ENCODE peak calls at places on chromosomes 3 and 15, in four cellular contexts. One of them, this sample, is unnamed.
A peak's percentile ranks its signal among the peaks of the same experiment; 100 is the strongest.

GRCh38 chr3:187979543-187979942 is 174.4 kb upstream of the LPP start:
- DNase-seq in upper lobe of left lung: no peak
- DNase-seq in stomach: no peak
- DNase-seq in A549: no peak
- DNase-seq in this sample: no peak

GRCh38 chr3:197878427-197878826 is 71.6 kb upstream of the RPL35A start:
- DNase-seq in upper lobe of left lung: no peak
- DNase-seq in stomach: no peak
- DNase-seq in A549: no peak
- DNase-seq in this sample: no peak

GRCh38 chr15:67109141-67110034 is 44.0 kb downstream of the SMAD3 start:
- DNase-seq in upper lobe of left lung: peak; percentile 89
- DNase-seq in stomach: no peak
- DNase-seq in A549: peak; percentile 88
- DNase-seq in this sample: peak; percentile 83

GRCh38 chr3:106825962-106826605 is 551.2 kb upstream of the CCDC54 start:
- DNase-seq in upper lobe of left lung: no peak
- DNase-seq in stomach: no peak
- DNase-seq in A549: no peak
- DNase-seq in this sample: no peak

GRCh38 chr3:49602049-49602554 is 47.8 kb downstream of the BSN start:
- DNase-seq in upper lobe of left lung: no peak
- DNase-seq in stomach: no peak
- DNase-seq in A549: no peak
- DNase-seq in this sample: no peak

GRCh38 chr3:100216713-100217112 is 44.1 kb upstream of the TBC1D23 start:
- DNase-seq in upper lobe of left lung: no peak
- DNase-seq in stomach: no peak
- DNase-seq in A549: no peak
- DNase-seq in this sample: no peak

GRCh38 chr15:58966698-58967097 is 20.8 kb upstream of the RNF111 start:
- DNase-seq in upper lobe of left lung: no peak
- DNase-seq in stomach: no peak
- DNase-seq in A549: no peak
- DNase-seq in this sample: no peak

GRCh38 chr15:88790486-88790885 is 12.8 kb upstream of the ACAN start:
- DNase-seq in upper lobe of left lung: no peak
- DNase-seq in stomach: no peak
- DNase-seq in A549: no peak
- DNase-seq in this sample: no peak

GRCh38 chr15:101024709-101025108 is 105.6 kb downstream of the LRRK1 start:
- DNase-seq in upper lobe of left lung: no peak
- DNase-seq in stomach: peak; percentile 11
- DNase-seq in A549: no peak
- DNase-seq in this sample: peak; percentile 30

GRCh38 chr15:70259030-70259424 is 161.3 kb upstream of the TLE3 start:
- DNase-seq in upper lobe of left lung: peak; percentile 71
- DNase-seq in stomach: peak; percentile 79
- DNase-seq in A549: no peak
- DNase-seq in this sample: peak; percentile 69

GRCh38 chr15:80494311-80494710 is 90.1 kb downstream of the ARNT2 start:
- DNase-seq in upper lobe of left lung: no peak
- DNase-seq in stomach: no peak
- DNase-seq in A549: peak; percentile 71
- DNase-seq in this sample: no peak

GRCh38 chr3:48408823-48409281 is 21.0 kb downstream of the PLXNB1 start:
- DNase-seq in upper lobe of left lung: no peak
- DNase-seq in stomach: peak; percentile 21
- DNase-seq in A549: no peak
- DNase-seq in this sample: no peak

GRCh38 chr15:94125131-94125530 is 106.2 kb upstream of the MCTP2 start:
- DNase-seq in upper lobe of left lung: no peak
- DNase-seq in stomach: no peak
- DNase-seq in A549: no peak
- DNase-seq in this sample: no peak

GRCh38 chr15:95422255-95422654 is 908.2 kb upstream of the NR2F2 start:
- DNase-seq in upper lobe of left lung: no peak
- DNase-seq in stomach: no peak
- DNase-seq in A549: no peak
- DNase-seq in this sample: no peak

GRCh38 chr15:46703871-46704637 is 1013.3 kb upstream of the SEMA6D start:
- DNase-seq in upper lobe of left lung: no peak
- DNase-seq in stomach: no peak
- DNase-seq in A549: no peak
- DNase-seq in this sample: no peak

GRCh38 chr3:13236774-13237173 is 163.5 kb upstream of the IQSEC1 start:
- DNase-seq in upper lobe of left lung: no peak
- DNase-seq in stomach: no peak
- DNase-seq in A549: no peak
- DNase-seq in this sample: no peak

GRCh38 chr3:57961828-57962447 is 46.3 kb upstream of the FLNB start:
- DNase-seq in upper lobe of left lung: no peak
- DNase-seq in stomach: no peak
- DNase-seq in A549: no peak
- DNase-seq in this sample: no peak

GRCh38 chr3:127428344-127429001 is 140.6 kb upstream of the PRR20G start:
- DNase-seq in upper lobe of left lung: no peak
- DNase-seq in stomach: no peak
- DNase-seq in A549: no peak
- DNase-seq in this sample: no peak

GRCh38 chr15:38613085-38613484 is 48.5 kb upstream of the RASGRP1 start:
- DNase-seq in upper lobe of left lung: no peak
- DNase-seq in stomach: no peak
- DNase-seq in A549: no peak
- DNase-seq in this sample: no peak

GRCh38 chr3:45642731-45643152 is 46.5 kb upstream of the SACM1L start:
- DNase-seq in upper lobe of left lung: peak; percentile 91
- DNase-seq in stomach: no peak
- DNase-seq in A549: no peak
- DNase-seq in this sample: no peak

GRCh38 chr15:57947781-57948180 is 117.7 kb downstream of the ALDH1A2 start:
- DNase-seq in upper lobe of left lung: no peak
- DNase-seq in stomach: no peak
- DNase-seq in A549: no peak
- DNase-seq in this sample: peak; percentile 49

GRCh38 chr3:134367869-134368750 is 6.1 kb downstream of the AMOTL2 start:
- DNase-seq in upper lobe of left lung: no peak
- DNase-seq in stomach: no peak
- DNase-seq in A549: no peak
- DNase-seq in this sample: no peak

GRCh38 chr3:156553705-156554356 is 1.1 kb downstream of the SSR3 start:
- DNase-seq in upper lobe of left lung: no peak
- DNase-seq in stomach: no peak
- DNase-seq in A549: no peak
- DNase-seq in this sample: no peak

GRCh38 chr3:5304789-5305680 is 117.5 kb downstream of the EDEM1 start:
- DNase-seq in upper lobe of left lung: no peak
- DNase-seq in stomach: peak; percentile 52
- DNase-seq in A549: peak; percentile 41
- DNase-seq in this sample: no peak

GRCh38 chr3:23480981-23481380 is 277.9 kb downstream of the UBE2E2 start:
- DNase-seq in upper lobe of left lung: no peak
- DNase-seq in stomach: no peak
- DNase-seq in A549: no peak
- DNase-seq in this sample: no peak

GRCh38 chr3:66836363-66837152 is 161.5 kb upstream of the KBTBD8 start:
- DNase-seq in upper lobe of left lung: no peak
- DNase-seq in stomach: no peak
- DNase-seq in A549: no peak
- DNase-seq in this sample: no peak

GRCh38 chr15:79176151-79176550 is 85.6 kb upstream of the RASGRF1 start:
- DNase-seq in upper lobe of left lung: no peak
- DNase-seq in stomach: no peak
- DNase-seq in A549: no peak
- DNase-seq in this sample: no peak

GRCh38 chr3:9149566-9149965 is 99.9 kb downstream of the SRGAP3 start:
- DNase-seq in upper lobe of left lung: no peak
- DNase-seq in stomach: peak; percentile 78
- DNase-seq in A549: no peak
- DNase-seq in this sample: no peak

GRCh38 chr3:9147215-9147895 is 102.1 kb downstream of the SRGAP3 start:
- DNase-seq in upper lobe of left lung: no peak
- DNase-seq in stomach: no peak
- DNase-seq in A549: no peak
- DNase-seq in this sample: no peak

GRCh38 chr3:9143180-9143579 is 106.3 kb downstream of the SRGAP3 start:
- DNase-seq in upper lobe of left lung: no peak
- DNase-seq in stomach: no peak
- DNase-seq in A549: no peak
- DNase-seq in this sample: no peak

GRCh38 chr3:9147896-9148267 is 101.6 kb downstream of the SRGAP3 start:
- DNase-seq in upper lobe of left lung: no peak
- DNase-seq in stomach: no peak
- DNase-seq in A549: no peak
- DNase-seq in this sample: no peak

DNA sequence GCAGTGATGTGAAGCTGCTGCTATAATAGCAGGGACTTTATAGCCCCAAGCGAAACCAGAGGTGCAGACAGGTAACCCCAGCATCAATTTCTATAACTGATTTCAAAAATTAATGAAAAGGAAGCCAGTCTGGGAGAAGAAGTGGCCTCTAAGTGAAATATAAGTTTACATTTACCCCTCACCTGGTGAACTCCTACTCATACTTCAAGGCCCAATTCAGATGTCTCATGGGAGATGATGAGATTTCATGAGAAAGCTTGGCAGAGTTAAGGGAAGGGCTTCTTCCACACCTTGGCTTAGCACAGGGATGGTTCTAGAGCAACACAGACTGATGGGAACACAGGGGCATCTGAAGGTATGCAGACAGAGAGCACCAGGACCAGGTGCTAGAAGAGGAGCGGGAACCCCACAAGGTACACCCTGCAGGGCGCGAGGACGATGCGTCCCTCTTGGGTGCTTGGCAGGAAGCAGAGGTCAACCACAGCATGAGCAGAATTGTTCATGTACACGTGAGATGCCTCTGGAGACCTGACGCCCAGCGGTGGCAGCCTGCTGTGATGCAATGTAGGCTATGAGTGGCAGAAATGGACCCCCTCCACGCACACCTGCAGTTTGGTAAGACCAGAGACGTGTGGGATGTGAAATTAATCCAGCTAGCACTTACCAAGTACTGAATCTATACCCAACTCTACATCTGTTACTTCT is 102.9 kb downstream of the SRGAP3 start:
- DNase-seq in upper lobe of left lung: no peak
- DNase-seq in stomach: no peak
- DNase-seq in A549: no peak
- DNase-seq in this sample: no peak
- TF ChIP-seq EP300 in upper lobe of left lung: no peak
- TF ChIP-seq EP300 in stomach: no peak
- TF ChIP-seq EP300 in A549: no peak
- TF ChIP-seq EP300 in this sample: no peak

DNA sequence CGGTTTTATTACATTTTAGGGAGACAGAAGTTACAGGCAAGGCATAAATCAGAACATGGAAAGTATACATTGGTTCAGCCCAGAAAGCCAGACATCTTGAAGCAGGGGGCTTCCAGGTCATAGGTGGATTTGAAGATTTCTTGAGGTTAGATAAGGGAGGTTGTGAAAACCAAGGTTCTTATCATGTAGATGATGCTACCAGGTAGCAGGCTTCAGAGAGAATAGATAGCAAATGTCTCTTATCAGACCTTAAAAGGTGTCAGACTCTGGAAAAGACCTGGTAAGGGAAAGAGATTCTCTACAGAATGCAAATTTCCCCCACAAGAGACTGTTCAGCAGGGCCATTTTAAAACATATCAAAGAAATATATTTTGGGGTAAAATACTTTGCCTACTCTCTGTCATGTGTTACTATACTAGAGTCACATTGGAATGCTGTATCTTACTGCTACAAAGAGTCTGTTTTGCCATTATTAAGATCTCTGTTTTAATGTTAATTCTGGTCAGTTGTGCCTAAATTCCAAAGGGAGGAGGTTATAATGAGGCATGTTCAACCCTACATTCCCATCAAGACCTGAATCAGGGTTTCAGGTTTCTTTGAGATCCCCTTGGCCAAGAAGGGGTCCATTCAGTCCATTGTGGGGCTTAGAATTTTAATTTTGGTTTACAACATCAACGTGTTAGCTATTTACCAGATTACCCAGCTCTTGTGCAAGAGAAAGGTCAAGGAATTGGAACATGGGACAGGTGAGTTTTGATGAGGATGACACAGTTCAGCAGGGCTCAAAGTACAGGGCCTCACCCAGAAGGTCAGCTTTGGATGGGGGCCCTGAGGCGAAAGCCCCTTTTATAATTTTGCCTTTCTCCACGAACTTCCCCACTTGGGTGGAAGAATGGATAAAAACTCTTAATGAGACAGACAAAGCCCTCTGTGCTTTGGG is 36.0 kb upstream of the LYZL4 start:
- DNase-seq in upper lobe of left lung: no peak
- DNase-seq in stomach: no peak
- DNase-seq in A549: no peak
- DNase-seq in this sample: no peak
- H3K27ac ChIP-seq in upper lobe of left lung: no peak overlapping the region
- H3K27ac ChIP-seq in stomach: no peak overlapping the region
- H3K27ac ChIP-seq in A549: no peak overlapping the region
- H3K27ac ChIP-seq in this sample: no peak overlapping the region

GRCh38 chr3:14439501-14440167 is 37.2 kb downstream of the SLC6A6 start:
- DNase-seq in upper lobe of left lung: no peak
- DNase-seq in stomach: peak; percentile 84
- DNase-seq in A549: no peak
- DNase-seq in this sample: peak; percentile 74
- TF ChIP-seq EP300 in upper lobe of left lung: no peak
- TF ChIP-seq EP300 in stomach: no peak
- TF ChIP-seq EP300 in A549: no peak
- TF ChIP-seq EP300 in this sample: no peak

DNA sequence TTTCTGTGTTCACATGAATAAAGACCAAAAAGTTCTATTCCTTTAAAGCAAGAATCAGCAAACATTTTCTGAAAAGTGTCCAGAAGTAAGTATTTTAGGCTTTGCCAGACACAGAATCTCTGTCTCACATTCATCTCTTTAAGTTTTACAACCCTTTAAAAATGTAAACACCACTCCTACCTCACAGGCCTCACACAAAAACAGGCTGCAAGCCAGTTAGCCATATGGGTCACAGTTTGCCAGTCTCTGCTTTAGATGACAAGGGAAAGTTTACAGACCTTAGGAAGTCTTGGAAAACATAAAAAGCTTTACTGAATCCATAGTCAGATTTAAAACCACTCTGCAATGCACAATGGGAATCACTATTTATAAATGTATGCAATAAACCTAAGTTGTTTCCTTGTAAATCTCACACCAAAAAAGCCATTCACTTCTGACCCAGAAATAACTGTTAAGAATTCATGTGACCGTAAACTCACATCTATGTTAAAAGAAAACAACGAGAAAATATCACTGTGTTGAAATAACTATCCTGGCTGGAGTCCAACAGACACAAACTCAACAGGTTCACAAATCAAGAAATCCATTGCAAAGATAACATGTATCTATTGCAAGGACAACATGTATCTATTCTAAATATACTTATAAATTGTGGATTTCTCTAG is 308.2 kb downstream of the ULK4 start:
- DNase-seq in upper lobe of left lung: no peak
- DNase-seq in stomach: no peak
- DNase-seq in A549: no peak
- DNase-seq in this sample: no peak
- H3K27ac ChIP-seq in upper lobe of left lung: no peak overlapping the region
- H3K27ac ChIP-seq in stomach: no peak overlapping the region
- H3K27ac ChIP-seq in A549: no peak overlapping the region
- H3K27ac ChIP-seq in this sample: peak overlapping the region; percentile 40

GRCh38 chr3:11619461-11619860 is 24.3 kb downstream of the VGLL4 start:
- DNase-seq in upper lobe of left lung: no peak
- DNase-seq in stomach: no peak
- DNase-seq in A549: no peak
- DNase-seq in this sample: no peak
- TF ChIP-seq EP300 in upper lobe of left lung: no peak
- TF ChIP-seq EP300 in stomach: no peak
- TF ChIP-seq EP300 in A549: no peak
- TF ChIP-seq EP300 in this sample: no peak

This sample was measured in ovary.